ENCODE peak calls at places on chromosomes 16 and 17, in four cellular contexts. G, B, L and E are unnamed samples.

GRCh38 chr17:57601328-57601727 is 143.8 kb downstream of the CCDC182 start:
- DNase-seq in G (no peak), B (no peak), L (no peak), E (no peak)

GRCh38 chr16:68642436-68643064 is 2.6 kb upstream of the CDH3 start:
- DNase-seq in G (no peak), B (no peak), L (no peak), E (no peak)

GRCh38 chr16:29170393-29171239 is 185.8 kb downstream of the LAT start:
- DNase-seq in G (no peak), B (no peak), L (no peak), E (no peak)

GRCh38 chr17:42917236-42917603 is 16.6 kb downstream of the G6PC1 start:
- DNase-seq in G (no peak), B (no peak), L (no peak), E (no peak)

GRCh38 chr16:75494184-75494583 is 1.1 kb downstream of the CHST6 start:
- DNase-seq in G (no peak), B (no peak), L (no peak), E (no peak)

GRCh38 chr17:36673637-36674277 is 72.4 kb downstream of the MRM1 start:
- DNase-seq in G (no peak), B (no peak), L (no peak), E (no peak)

GRCh38 chr16:25411376-25412081 is 153.9 kb upstream of the ZKSCAN2 start:
- DNase-seq in G (no peak), B (no peak), L (no peak), E (no peak)

GRCh38 chr16:85677383-85677967 is 11.3 kb downstream of the GINS2 start:
- DNase-seq in G (no peak), B (no peak), L (no peak), E (no peak)

GRCh38 chr17:67274466-67274865 is 29.5 kb upstream of the HELZ start:
- DNase-seq in G (no peak), B (no peak), L (no peak), E (no peak)

GRCh38 chr16:79997257-79997656 is 396.7 kb upstream of the MAF start:
- DNase-seq in G (no peak), B (no peak), L (no peak), E (no peak)

GRCh38 chr16:51151435-51151950 is 423 bp upstream of the SALL1 start:
- DNase-seq in G (peak; percentile 47), B (no peak), L (peak; percentile 90), E (no peak)

GRCh38 chr17:48510761-48511604 is 19.8 kb downstream of the HOXB1 start:
- DNase-seq in G (no peak), B (peak; percentile 5), L (no peak), E (no peak)

GRCh38 chr17:44971776-44972483 is 3.8 kb upstream of the C1QL1 start:
- DNase-seq in G (no peak), B (no peak), L (no peak), E (no peak)